ENCODE peak calls at places on chromosomes 13 and 19, in ten cellular contexts. E is lower lobe of right lung; M is KG1; O is DMS153; C is mammary epithelial cell; H is activated CD4-positive, alpha-beta T cell treated with anti-CD3 and anti-CD28 coated beads, Interleukin-2, amount 50 U/mL, for 4 hours; D is HepG2; A is stimulated activated CD8-positive, alpha-beta memory T cell treated with anti-CD3 and anti-CD28 coated beads, Interleukin-4, amount 100 ng/mL, for 1 hour; R is activated naive CD8-positive, alpha-beta T cell treated with anti-CD3 and anti-CD28 coated beads, Interleukin-2, amount 50 U/mL, for 24 hours; P is NCI-H2081. W is an unnamed sample.

GRCh38 chr13:42875448-42876269 is 94.3 kb downstream of the FAM216B start:
- DNase-seq in E (no peak), R (no peak), P (no peak), M (no peak), C (no peak), A (no peak), H (no peak), D (no peak), O (no peak), W (no peak)

GRCh38 chr13:78610381-78610883 is 7.1 kb upstream of the POU4F1 start:
- DNase-seq in M (no peak), A (no peak), E (no peak), D (no peak), P (no peak), H (no peak), C (no peak), R (no peak), O (peak), W (peak)

GRCh38 chr13:95191821-95192220 is 109.4 kb downstream of the ABCC4 start:
- DNase-seq in M (peak), A (no peak), E (peak), D (peak), H (peak), P (peak), R (peak), O (no peak), C (peak), W (peak)

GRCh38 chr19:54415208-54415900 is at the start of gene TTYH1:
- DNase-seq in E (no peak), H (peak), D (no peak), R (peak), A (no peak), C (no peak), M (no peak), O (no peak), P (no peak), W (no peak)

GRCh38 chr13:62129000-62129551 is 713.4 kb upstream of the PCDH20 start:
- DNase-seq in A (no peak), C (no peak), R (no peak), P (no peak), H (no peak), D (no peak), E (no peak), M (no peak), O (no peak), W (no peak)

GRCh38 chr19:46806651-46807050 is 18.3 kb upstream of the SLC1A5 start:
- DNase-seq in M (no peak), P (no peak), E (no peak), D (no peak), R (no peak), O (no peak), C (no peak), H (no peak), A (no peak), W (no peak)

GRCh38 chr19:35350591-35350990 is 2.9 kb downstream of the FFAR1 start:
- DNase-seq in C (no peak), D (no peak), E (peak), O (no peak), A (no peak), M (no peak), H (no peak), R (no peak), P (no peak), W (no peak)

GRCh38 chr19:41376998-41377365 is 649 bp downstream of the TMEM91 start:
- DNase-seq in R (peak), M (no peak), E (peak), D (no peak), C (no peak), A (no peak), P (no peak), H (peak), O (no peak), W (no peak)

GRCh38 chr13:31242342-31242741 is 42.6 kb downstream of the B3GLCT start:
- DNase-seq in H (no peak), D (no peak), M (no peak), E (no peak), P (no peak), R (no peak), C (no peak), A (no peak), O (no peak), W (no peak)

GRCh38 chr19:1038995-1039645 is 787 bp upstream of the ABCA7 start:
- DNase-seq in M (no peak), E (no peak), O (no peak), H (no peak), P (no peak), R (no peak), C (no peak), A (no peak), D (no peak), W (no peak)

W was measured in NCI-H1092 treated with DMSO at 0.1 percent for 48 hours.